ENCODE peak calls at places on chromosomes 3 and 15, in six cellular contexts. D, E, Y, B, N and O are unnamed samples.

GRCh38 chr3:190435618-190436017 is 14.1 kb downstream of the TMEM207 start:
- DNase-seq in D (no peak), E (no peak), Y (no peak), B (no peak), N (no peak), O (no peak)

GRCh38 chr3:150761831-150762661 is 923 bp downstream of the SIAH2 start:
- DNase-seq in D (no peak), E (peak; percentile 36), Y (no peak), B (peak; percentile 53), N (peak; percentile 60), O (peak; percentile 79)

GRCh38 chr3:141305436-141305835 is 62.9 kb upstream of the ZBTB38 start:
- DNase-seq in D (no peak), E (peak; percentile 24), Y (no peak), B (no peak), N (no peak), O (peak; percentile 61)

GRCh38 chr3:134426660-134427181 is 52.5 kb upstream of the AMOTL2 start:
- DNase-seq in D (no peak), E (no peak), Y (no peak), B (no peak), N (no peak), O (no peak)

GRCh38 chr15:61639491-61639890 is 410.4 kb upstream of the RORA start:
- DNase-seq in D (no peak), E (no peak), Y (no peak), B (no peak), N (no peak), O (no peak)

GRCh38 chr3:184558726-184559125 is 2.9 kb upstream of the EPHB3 start:
- DNase-seq in D (no peak), E (no peak), Y (no peak), B (no peak), N (no peak), O (no peak)

GRCh38 chr3:2098398-2099027 is at the start of gene CNTN4:
- DNase-seq in D (no peak), E (peak; percentile 24), Y (no peak), B (peak; percentile 98), N (peak; percentile 81), O (peak; percentile 92)

GRCh38 chr3:51708216-51708845 is 1.5 kb downstream of the GRM2 start:
- DNase-seq in D (no peak), E (no peak), Y (no peak), B (no peak), N (no peak), O (no peak)

GRCh38 chr3:181699171-181699903 is 12.4 kb upstream of the SOX2 start:
- DNase-seq in D (no peak), E (no peak), Y (no peak), B (no peak), N (peak; percentile 60), O (peak; percentile 70)

GRCh38 chr3:194775731-194776130 is 90.0 kb downstream of the FAM43A start:
- DNase-seq in D (no peak), E (no peak), Y (no peak), B (no peak), N (no peak), O (no peak)

GRCh38 chr3:23968467-23969184 is 23.5 kb downstream of the NR1D2 start:
- DNase-seq in D (no peak), E (no peak), Y (no peak), B (no peak), N (no peak), O (no peak)

GRCh38 chr3:57974796-57975388 is 33.3 kb upstream of the FLNB start:
- DNase-seq in D (peak; percentile 83), E (peak; percentile 96), Y (no peak), B (peak; percentile 28), N (no peak), O (no peak)

GRCh38 chr3:15682766-15683165 is 81.2 kb downstream of the BTD start:
- DNase-seq in D (no peak), E (no peak), Y (no peak), B (no peak), N (no peak), O (no peak)

GRCh38 chr3:28349397-28350000 is 875 bp upstream of the AZI2 start:
- DNase-seq in D (peak; percentile 69), E (no peak), Y (no peak), B (peak; percentile 8), N (no peak), O (no peak)

GRCh38 chr3:132354916-132355702 is 37.9 kb downstream of the ACP3 start:
- DNase-seq in D (no peak), E (no peak), Y (no peak), B (no peak), N (no peak), O (no peak)

GRCh38 chr3:162799910-162800309 is 1303.3 kb downstream of the OTOL1 start:
- DNase-seq in D (no peak), E (no peak), Y (no peak), B (no peak), N (no peak), O (no peak)

GRCh38 chr3:171058058-171058457 is 31.5 kb upstream of the SLC2A2 start:
- DNase-seq in D (no peak), E (no peak), Y (no peak), B (no peak), N (no peak), O (no peak)

GRCh38 chr3:32237670-32238026 is 832 bp upstream of the CMTM8 start:
- DNase-seq in D (no peak), E (no peak), Y (no peak), B (no peak), N (no peak), O (no peak)

GRCh38 chr3:32241100-32241499 is 2.6 kb downstream of the CMTM8 start:
- DNase-seq in D (no peak), E (no peak), Y (no peak), B (no peak), N (no peak), O (no peak)

GRCh38 chr3:32238027-32238815 is at the start of gene CMTM8:
- DNase-seq in D (no peak), E (peak; percentile 69), Y (no peak), B (peak; percentile 90), N (peak; percentile 77), O (peak; percentile 77)

GRCh38 chr3:32238816-32239637 is 547 bp downstream of the CMTM8 start:
- DNase-seq in D (no peak), E (no peak), Y (no peak), B (no peak), N (no peak), O (peak; percentile 26)

GRCh38 chr3:32239638-32240550 is 1.4 kb downstream of the CMTM8 start:
- DNase-seq in D (peak; percentile 43), E (peak; percentile 65), Y (no peak), B (peak; percentile 62), N (peak; percentile 51), O (peak; percentile 59)
- TF ChIP-seq JUND in D (no peak), E (no peak), Y (no peak), B (no peak), N (no peak), O (no peak)

DNA sequence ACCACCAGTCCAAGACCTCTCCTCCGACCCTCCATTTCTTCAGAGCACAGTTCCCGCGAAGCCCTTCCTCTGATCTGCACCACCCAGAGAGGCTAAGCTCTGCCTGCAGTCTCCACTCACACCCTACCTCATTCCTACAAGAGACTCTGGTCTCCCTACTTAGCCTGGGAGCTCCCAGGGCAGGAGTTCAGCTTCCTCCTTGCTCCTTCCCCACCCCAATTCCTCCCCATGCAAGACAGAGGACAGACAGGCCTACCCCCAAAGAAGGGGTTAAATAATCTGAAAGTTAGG is 12.6 kb upstream of the VIPR1 start:
- DNase-seq in D (no peak), E (no peak), Y (no peak), B (no peak), N (no peak), O (no peak)
- TF ChIP-seq JUND in D (no peak), E (no peak), Y (no peak), B (no peak), N (no peak), O (no peak)

GRCh38 chr3:178711753-178712152 is 175.5 kb downstream of the KCNMB2 start:
- DNase-seq in D (no peak), E (no peak), Y (no peak), B (no peak), N (no peak), O (no peak)

GRCh38 chr3:178706411-178706810 is 170.2 kb downstream of the KCNMB2 start:
- DNase-seq in D (no peak), E (no peak), Y (no peak), B (no peak), N (no peak), O (no peak)

GRCh38 chr3:178705925-178706324 is 169.7 kb downstream of the KCNMB2 start:
- DNase-seq in D (no peak), E (no peak), Y (no peak), B (no peak), N (no peak), O (peak; percentile 78)

GRCh38 chr3:178707632-178708031 is 171.4 kb downstream of the KCNMB2 start:
- DNase-seq in D (no peak), E (no peak), Y (no peak), B (no peak), N (no peak), O (no peak)

GRCh38 chr3:178709047-178709446 is 172.8 kb downstream of the KCNMB2 start:
- DNase-seq in D (no peak), E (no peak), Y (no peak), B (no peak), N (no peak), O (no peak)
- TF ChIP-seq JUND in D (no peak), E (no peak), Y (no peak), B (no peak), N (no peak), O (no peak)

GRCh38 chr3:79490165-79491028 is 277.4 kb downstream of the ROBO1 start:
- DNase-seq in D (no peak), E (no peak), Y (no peak), B (no peak), N (no peak), O (no peak)
- TF ChIP-seq JUND in D (no peak), E (no peak), Y (no peak), B (no peak), N (no peak), O (no peak)

GRCh38 chr15:39720721-39721611 is 61.7 kb downstream of the FSIP1 start:
- DNase-seq in D (no peak), E (no peak), Y (no peak), B (no peak), N (no peak), O (no peak)
- TF ChIP-seq JUND in D (no peak), E (no peak), Y (no peak), B (no peak), N (no peak), O (peak; percentile 86)

DNA sequence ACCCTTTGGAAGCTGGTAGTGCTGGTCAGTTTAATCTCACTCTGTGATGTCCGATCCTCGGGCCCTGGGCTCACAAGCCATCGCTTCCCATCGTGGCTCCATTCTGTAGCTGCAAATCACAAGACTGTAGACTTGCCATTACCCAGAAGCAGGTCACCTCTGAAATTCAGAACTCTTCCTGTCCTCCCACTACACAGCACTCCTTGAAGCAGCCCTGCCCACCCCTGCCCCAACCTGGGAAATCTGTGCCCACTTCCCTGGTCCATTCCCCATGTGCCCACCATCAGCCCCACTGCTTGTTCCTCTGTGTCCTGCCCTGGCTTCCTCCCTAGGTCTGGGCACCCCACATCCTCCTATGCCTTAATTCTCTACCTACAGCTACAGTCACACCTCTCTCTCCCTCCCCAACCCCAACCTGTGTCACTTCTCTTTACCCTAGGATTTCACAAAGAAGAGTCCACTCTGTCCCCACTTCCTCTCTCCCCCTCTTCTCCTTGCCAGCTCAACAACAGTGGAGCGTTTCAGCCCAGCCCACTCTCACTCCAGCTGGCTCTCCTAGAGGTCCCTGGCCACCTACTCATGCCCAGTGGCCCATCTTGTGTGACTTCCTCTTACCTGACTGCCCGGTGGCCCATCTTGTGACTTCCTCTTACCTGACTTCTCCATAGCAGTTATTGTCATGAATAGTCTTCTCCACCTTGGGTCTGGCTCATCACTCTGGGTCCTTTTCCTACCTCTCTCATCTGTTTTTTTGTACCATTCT is 8.4 kb downstream of the ZNF710 start:
- DNase-seq in D (no peak), E (no peak), Y (no peak), B (no peak), N (no peak), O (no peak)
- TF ChIP-seq JUND in D (no peak), E (no peak), Y (no peak), B (no peak), N (no peak), O (no peak)